ENCODE peak calls at places on chromosomes 4 and X, in five cellular contexts. One of them, this sample, is unnamed.
A peak's percentile ranks its signal among the peaks of the same experiment; 100 is the strongest.

GRCh38 chr4:3111461-3111860 is 37.0 kb downstream of the HTT start:
- DNase-seq in RPMI8226: no peak
- DNase-seq in RCC 7860: no peak
- DNase-seq in stimulated activated CD4-positive, alpha-beta T cell treated with anti-CD3 and anti-CD28 coated beads, Interleukin-2, amount 100 ng/mL, for 24 hours: no peak
- DNase-seq in endothelial cell of umbilical vein: peak; percentile 86
- DNase-seq in this sample: no peak

GRCh38 chrX:41275661-41276609 is 58.0 kb upstream of the DDX3X start:
- DNase-seq in RPMI8226: peak; percentile 27
- DNase-seq in RCC 7860: peak; percentile 15
- DNase-seq in stimulated activated CD4-positive, alpha-beta T cell treated with anti-CD3 and anti-CD28 coated beads, Interleukin-2, amount 100 ng/mL, for 24 hours: peak; percentile 62
- DNase-seq in endothelial cell of umbilical vein: peak; percentile 48
- DNase-seq in this sample: peak; percentile 50

GRCh38 chrX:26952213-26952612 is 510.9 kb downstream of the PPP4R3C start:
- DNase-seq in RPMI8226: no peak
- DNase-seq in RCC 7860: no peak
- DNase-seq in stimulated activated CD4-positive, alpha-beta T cell treated with anti-CD3 and anti-CD28 coated beads, Interleukin-2, amount 100 ng/mL, for 24 hours: no peak
- DNase-seq in endothelial cell of umbilical vein: peak; percentile 40
- DNase-seq in this sample: no peak

GRCh38 chr4:38310446-38311043 is 350.3 kb downstream of the PTTG2 start:
- DNase-seq in RPMI8226: peak; percentile 90
- DNase-seq in RCC 7860: no peak
- DNase-seq in stimulated activated CD4-positive, alpha-beta T cell treated with anti-CD3 and anti-CD28 coated beads, Interleukin-2, amount 100 ng/mL, for 24 hours: peak; percentile 56
- DNase-seq in endothelial cell of umbilical vein: no peak
- DNase-seq in this sample: peak; percentile 97

GRCh38 chr4:138114434-138114833 is 127.7 kb downstream of the SLC7A11 start:
- DNase-seq in RPMI8226: peak; percentile 13
- DNase-seq in RCC 7860: no peak
- DNase-seq in stimulated activated CD4-positive, alpha-beta T cell treated with anti-CD3 and anti-CD28 coated beads, Interleukin-2, amount 100 ng/mL, for 24 hours: no peak
- DNase-seq in endothelial cell of umbilical vein: peak; percentile 36
- DNase-seq in this sample: peak; percentile 63

GRCh38 chr4:128847074-128847724 is 37.7 kb downstream of the JADE1 start:
- DNase-seq in RPMI8226: no peak
- DNase-seq in RCC 7860: no peak
- DNase-seq in stimulated activated CD4-positive, alpha-beta T cell treated with anti-CD3 and anti-CD28 coated beads, Interleukin-2, amount 100 ng/mL, for 24 hours: no peak
- DNase-seq in endothelial cell of umbilical vein: no peak
- DNase-seq in this sample: no peak

GRCh38 chr4:29405151-29405550 is 1315.0 kb upstream of the PCDH7 start:
- DNase-seq in RPMI8226: no peak
- DNase-seq in RCC 7860: no peak
- DNase-seq in stimulated activated CD4-positive, alpha-beta T cell treated with anti-CD3 and anti-CD28 coated beads, Interleukin-2, amount 100 ng/mL, for 24 hours: no peak
- DNase-seq in endothelial cell of umbilical vein: no peak
- DNase-seq in this sample: no peak

GRCh38 chr4:157165935-157166334 is 54.6 kb upstream of the GRIA2 start:
- DNase-seq in RPMI8226: no peak
- DNase-seq in RCC 7860: no peak
- DNase-seq in stimulated activated CD4-positive, alpha-beta T cell treated with anti-CD3 and anti-CD28 coated beads, Interleukin-2, amount 100 ng/mL, for 24 hours: no peak
- DNase-seq in endothelial cell of umbilical vein: no peak
- DNase-seq in this sample: no peak

GRCh38 chr4:109870061-109870460 is 22.2 kb downstream of the LRIT3 start:
- DNase-seq in RPMI8226: no peak
- DNase-seq in RCC 7860: no peak
- DNase-seq in stimulated activated CD4-positive, alpha-beta T cell treated with anti-CD3 and anti-CD28 coated beads, Interleukin-2, amount 100 ng/mL, for 24 hours: no peak
- DNase-seq in endothelial cell of umbilical vein: no peak
- DNase-seq in this sample: no peak

GRCh38 chr4:160238790-160239189 is 1135.9 kb downstream of the RAPGEF2 start:
- DNase-seq in RPMI8226: no peak
- DNase-seq in RCC 7860: no peak
- DNase-seq in stimulated activated CD4-positive, alpha-beta T cell treated with anti-CD3 and anti-CD28 coated beads, Interleukin-2, amount 100 ng/mL, for 24 hours: no peak
- DNase-seq in endothelial cell of umbilical vein: no peak
- DNase-seq in this sample: no peak

GRCh38 chr4:4853921-4854648 is 5.4 kb upstream of the MSX1 start:
- DNase-seq in RPMI8226: no peak
- DNase-seq in RCC 7860: no peak
- DNase-seq in stimulated activated CD4-positive, alpha-beta T cell treated with anti-CD3 and anti-CD28 coated beads, Interleukin-2, amount 100 ng/mL, for 24 hours: no peak
- DNase-seq in endothelial cell of umbilical vein: no peak
- DNase-seq in this sample: no peak

GRCh38 chr4:7132730-7133582 is 59.4 kb upstream of the SORCS2 start:
- DNase-seq in RPMI8226: no peak
- DNase-seq in RCC 7860: no peak
- DNase-seq in stimulated activated CD4-positive, alpha-beta T cell treated with anti-CD3 and anti-CD28 coated beads, Interleukin-2, amount 100 ng/mL, for 24 hours: no peak
- DNase-seq in endothelial cell of umbilical vein: no peak
- DNase-seq in this sample: no peak

GRCh38 chr4:62474802-62475201 is 1274.7 kb downstream of the ADGRL3 start:
- DNase-seq in RPMI8226: no peak
- DNase-seq in RCC 7860: no peak
- DNase-seq in stimulated activated CD4-positive, alpha-beta T cell treated with anti-CD3 and anti-CD28 coated beads, Interleukin-2, amount 100 ng/mL, for 24 hours: no peak
- DNase-seq in endothelial cell of umbilical vein: no peak
- DNase-seq in this sample: no peak

GRCh38 chr4:152316969-152317368 is 218.9 kb downstream of the FBXW7 start:
- DNase-seq in RPMI8226: no peak
- DNase-seq in RCC 7860: no peak
- DNase-seq in stimulated activated CD4-positive, alpha-beta T cell treated with anti-CD3 and anti-CD28 coated beads, Interleukin-2, amount 100 ng/mL, for 24 hours: no peak
- DNase-seq in endothelial cell of umbilical vein: no peak
- DNase-seq in this sample: no peak

GRCh38 chr4:106996490-106996889 is 39.6 kb downstream of the DKK2 start:
- DNase-seq in RPMI8226: no peak
- DNase-seq in RCC 7860: no peak
- DNase-seq in stimulated activated CD4-positive, alpha-beta T cell treated with anti-CD3 and anti-CD28 coated beads, Interleukin-2, amount 100 ng/mL, for 24 hours: no peak
- DNase-seq in endothelial cell of umbilical vein: no peak
- DNase-seq in this sample: no peak

GRCh38 chrX:141791856-141792255 is 46.3 kb upstream of the MAGEC3 start:
- DNase-seq in RPMI8226: no peak
- DNase-seq in RCC 7860: no peak
- DNase-seq in stimulated activated CD4-positive, alpha-beta T cell treated with anti-CD3 and anti-CD28 coated beads, Interleukin-2, amount 100 ng/mL, for 24 hours: no peak
- DNase-seq in endothelial cell of umbilical vein: no peak
- DNase-seq in this sample: no peak

GRCh38 chrX:130083656-130084382 is 26.5 kb downstream of the ELF4 start:
- DNase-seq in RPMI8226: no peak
- DNase-seq in RCC 7860: no peak
- DNase-seq in stimulated activated CD4-positive, alpha-beta T cell treated with anti-CD3 and anti-CD28 coated beads, Interleukin-2, amount 100 ng/mL, for 24 hours: no peak
- DNase-seq in endothelial cell of umbilical vein: no peak
- DNase-seq in this sample: peak; percentile 85

GRCh38 chrX:9285342-9285771 is 179.5 kb upstream of the TBL1X start:
- DNase-seq in RPMI8226: no peak
- DNase-seq in RCC 7860: no peak
- DNase-seq in stimulated activated CD4-positive, alpha-beta T cell treated with anti-CD3 and anti-CD28 coated beads, Interleukin-2, amount 100 ng/mL, for 24 hours: peak; percentile 63
- DNase-seq in endothelial cell of umbilical vein: peak; percentile 62
- DNase-seq in this sample: no peak